ENCODE peak calls at places on chromosomes 7 and 10, in five cellular contexts. One of them, this sample, is unnamed.

GRCh38 chr7:139915301-139915863 is 86.3 kb downstream of the TBXAS1 start:
- DNase-seq in NCI-H345: no peak
- DNase-seq in epithelial cell of prostate: no peak
- DNase-seq in NCI-H748 treated with DMSO at 0.1 percent for 48 hours: no peak
- DNase-seq in NCI-H1436: no peak
- DNase-seq in this sample: no peak

GRCh38 chr10:62812672-62813439 is 3.3 kb downstream of the EGR2 start:
- DNase-seq in NCI-H748 treated with DMSO at 0.1 percent for 48 hours: no peak
- DNase-seq in epithelial cell of prostate: no peak
- DNase-seq in NCI-H1436: no peak
- DNase-seq in NCI-H345: no peak
- DNase-seq in this sample: no peak

GRCh38 chr10:134205-134742 is 981 bp upstream of the ZMYND11 start:
- DNase-seq in epithelial cell of prostate: no peak
- DNase-seq in NCI-H345: peak
- DNase-seq in NCI-H1436: no peak
- DNase-seq in NCI-H748 treated with DMSO at 0.1 percent for 48 hours: peak
- DNase-seq in this sample: no peak

GRCh38 chr10:113386005-113386404 is 166.8 kb upstream of the HABP2 start:
- DNase-seq in NCI-H1436: no peak
- DNase-seq in NCI-H345: no peak
- DNase-seq in epithelial cell of prostate: peak
- DNase-seq in NCI-H748 treated with DMSO at 0.1 percent for 48 hours: no peak
- DNase-seq in this sample: no peak

GRCh38 chr10:95363303-95363912 is 72.6 kb upstream of the PDLIM1 start:
- DNase-seq in NCI-H345: peak
- DNase-seq in NCI-H748 treated with DMSO at 0.1 percent for 48 hours: peak
- DNase-seq in NCI-H1436: peak
- DNase-seq in epithelial cell of prostate: no peak
- DNase-seq in this sample: peak

GRCh38 chr7:49596701-49597491 is 176.5 kb upstream of the VWC2 start:
- DNase-seq in epithelial cell of prostate: no peak
- DNase-seq in NCI-H748 treated with DMSO at 0.1 percent for 48 hours: no peak
- DNase-seq in NCI-H1436: no peak
- DNase-seq in NCI-H345: no peak
- DNase-seq in this sample: no peak

GRCh38 chr10:36256166-36256565 is 614.1 kb upstream of the FZD8 start:
- DNase-seq in NCI-H1436: no peak
- DNase-seq in epithelial cell of prostate: no peak
- DNase-seq in NCI-H345: no peak
- DNase-seq in NCI-H748 treated with DMSO at 0.1 percent for 48 hours: no peak
- DNase-seq in this sample: no peak

GRCh38 chr7:113159746-113160339 is 41.5 kb upstream of the SMIM30 start:
- DNase-seq in epithelial cell of prostate: no peak
- DNase-seq in NCI-H748 treated with DMSO at 0.1 percent for 48 hours: peak
- DNase-seq in NCI-H345: peak
- DNase-seq in NCI-H1436: peak
- DNase-seq in this sample: no peak

GRCh38 chr10:12193193-12193592 is 2.5 kb downstream of the NUDT5 start:
- DNase-seq in NCI-H1436: no peak
- DNase-seq in NCI-H345: no peak
- DNase-seq in epithelial cell of prostate: peak
- DNase-seq in NCI-H748 treated with DMSO at 0.1 percent for 48 hours: no peak
- DNase-seq in this sample: no peak

GRCh38 chr7:106485031-106485551 is 175.9 kb downstream of the CCDC71L start:
- DNase-seq in NCI-H748 treated with DMSO at 0.1 percent for 48 hours: no peak
- DNase-seq in NCI-H345: no peak
- DNase-seq in epithelial cell of prostate: peak
- DNase-seq in NCI-H1436: no peak
- DNase-seq in this sample: no peak

This sample was measured in substantia nigra.